ENCODE peak calls at places on chromosomes 6 and 20, in four cellular contexts. One of them, this sample, is unnamed.

GRCh38 chr6:66851930-66852329 is 1144.9 kb upstream of the EYS start:
- DNase-seq in WTC11: no peak
- DNase-seq in anterior cingulate cortex: no peak
- DNase-seq in NCI-H2171: no peak
- DNase-seq in this sample: no peak

GRCh38 chr20:32017711-32018251 is 7.5 kb downstream of the CCM2L start:
- DNase-seq in anterior cingulate cortex: no peak
- DNase-seq in WTC11: peak; percentile 93
- DNase-seq in NCI-H2171: peak; percentile 99
- DNase-seq in this sample: no peak

GRCh38 chr6:55601120-55601519 is 22.1 kb upstream of the HMGCLL1 start:
- DNase-seq in NCI-H2171: no peak
- DNase-seq in WTC11: no peak
- DNase-seq in anterior cingulate cortex: no peak
- DNase-seq in this sample: no peak

GRCh38 chr6:34487536-34487935 is 21.7 kb downstream of the PACSIN1 start:
- DNase-seq in NCI-H2171: no peak
- DNase-seq in anterior cingulate cortex: no peak
- DNase-seq in WTC11: no peak
- DNase-seq in this sample: no peak

GRCh38 chr20:53381568-53382262 is 211.9 kb downstream of the ZNF217 start:
- DNase-seq in NCI-H2171: no peak
- DNase-seq in anterior cingulate cortex: no peak
- DNase-seq in WTC11: no peak
- DNase-seq in this sample: no peak

GRCh38 chr6:169972736-169973135 is 221.3 kb downstream of the ERMARD start:
- DNase-seq in anterior cingulate cortex: no peak
- DNase-seq in NCI-H2171: no peak
- DNase-seq in WTC11: no peak
- DNase-seq in this sample: peak; percentile 9

GRCh38 chr6:72968704-72969103 is 256.6 kb downstream of the KHDC1L start:
- DNase-seq in anterior cingulate cortex: no peak
- DNase-seq in NCI-H2171: no peak
- DNase-seq in WTC11: no peak
- DNase-seq in this sample: no peak

GRCh38 chr6:158808442-158808833 is 10.7 kb downstream of the EZR start:
- DNase-seq in NCI-H2171: no peak
- DNase-seq in anterior cingulate cortex: no peak
- DNase-seq in WTC11: no peak
- DNase-seq in this sample: peak; percentile 15

GRCh38 chr6:72553531-72554202 is 68.2 kb upstream of the KCNQ5 start:
- DNase-seq in WTC11: no peak
- DNase-seq in NCI-H2171: no peak
- DNase-seq in anterior cingulate cortex: no peak
- DNase-seq in this sample: no peak

GRCh38 chr6:144036064-144036873 is 28.2 kb upstream of the PLAGL1 start:
- DNase-seq in anterior cingulate cortex: no peak
- DNase-seq in NCI-H2171: no peak
- DNase-seq in WTC11: peak; percentile 15
- DNase-seq in this sample: peak; percentile 32

GRCh38 chr20:24432057-24432456 is 37.4 kb upstream of the SYNDIG1 start:
- DNase-seq in WTC11: no peak
- DNase-seq in anterior cingulate cortex: no peak
- DNase-seq in NCI-H2171: no peak
- DNase-seq in this sample: no peak

GRCh38 chr6:72080260-72080941 is 194.1 kb downstream of the RIMS1 start:
- DNase-seq in WTC11: no peak
- DNase-seq in anterior cingulate cortex: no peak
- DNase-seq in NCI-H2171: peak; percentile 1
- DNase-seq in this sample: no peak

GRCh38 chr6:56536536-56536935 is 106.2 kb downstream of the DST start:
- DNase-seq in WTC11: no peak
- DNase-seq in anterior cingulate cortex: no peak
- DNase-seq in NCI-H2171: no peak
- DNase-seq in this sample: no peak

GRCh38 chr6:12851123-12851695 is 134.6 kb downstream of the PHACTR1 start:
- DNase-seq in WTC11: no peak
- DNase-seq in NCI-H2171: no peak
- DNase-seq in anterior cingulate cortex: no peak
- DNase-seq in this sample: no peak

GRCh38 chr20:4459081-4459480 is 262.6 kb upstream of the PRND start:
- DNase-seq in anterior cingulate cortex: no peak
- DNase-seq in WTC11: no peak
- DNase-seq in NCI-H2171: no peak
- DNase-seq in this sample: no peak

GRCh38 chr20:884983-885952 is 30.9 kb downstream of the ANGPT4 start:
- DNase-seq in anterior cingulate cortex: peak; percentile 16
- DNase-seq in NCI-H2171: no peak
- DNase-seq in WTC11: peak; percentile 90
- DNase-seq in this sample: peak; percentile 25

GRCh38 chr20:3565851-3566250 is 95.0 kb downstream of the ATRN start:
- DNase-seq in anterior cingulate cortex: no peak
- DNase-seq in NCI-H2171: no peak
- DNase-seq in WTC11: no peak
- DNase-seq in this sample: no peak

GRCh38 chr20:32993484-32994050 is 10.7 kb downstream of the SUN5 start:
- DNase-seq in anterior cingulate cortex: no peak
- DNase-seq in WTC11: no peak
- DNase-seq in NCI-H2171: no peak
- DNase-seq in this sample: no peak

GRCh38 chr6:31778193-31778592 is 1.1 kb upstream of the VWA7 start:
- DNase-seq in NCI-H2171: no peak
- DNase-seq in WTC11: no peak
- DNase-seq in anterior cingulate cortex: no peak
- DNase-seq in this sample: no peak

GRCh38 chr20:64119301-64119680 is 11.9 kb upstream of the NPBWR2 start:
- DNase-seq in NCI-H2171: no peak
- DNase-seq in anterior cingulate cortex: no peak
- DNase-seq in WTC11: no peak
- DNase-seq in this sample: no peak